ENCODE peak calls at places on chromosomes 11 and 22, in nine cellular contexts. One of them, this sample, is unnamed. For H3K4me1, the result is how much of the 10 kb centered on the place peaks cover.

GRCh38 chr11:11387201-11387600 is 34.2 kb upstream of the CSNK2A3 start:
- DNase-seq in tibial artery: no peak
- DNase-seq in CD4-positive, alpha-beta memory T cell: no peak
- DNase-seq in kidney: no peak
- DNase-seq in mesendoderm: no peak
- DNase-seq in GM23338: no peak
- DNase-seq in body of pancreas: no peak
- DNase-seq in neuronal stem cell: no peak
- DNase-seq in naive thymus-derived CD4-positive, alpha-beta T cell: no peak
- DNase-seq in this sample: no peak

GRCh38 chr22:37880668-37881440 is 25.2 kb upstream of the MICALL1 start:
- DNase-seq in tibial artery: no peak
- DNase-seq in CD4-positive, alpha-beta memory T cell: no peak
- DNase-seq in kidney: peak
- DNase-seq in mesendoderm: no peak
- DNase-seq in GM23338: no peak
- DNase-seq in body of pancreas: no peak
- DNase-seq in neuronal stem cell: no peak
- DNase-seq in naive thymus-derived CD4-positive, alpha-beta T cell: no peak
- DNase-seq in this sample: no peak

GRCh38 chr11:32809313-32809712 is 14.9 kb upstream of the CCDC73 start:
- DNase-seq in tibial artery: no peak
- DNase-seq in CD4-positive, alpha-beta memory T cell: no peak
- DNase-seq in kidney: no peak
- DNase-seq in mesendoderm: peak
- DNase-seq in GM23338: peak
- DNase-seq in body of pancreas: peak
- DNase-seq in neuronal stem cell: peak
- DNase-seq in naive thymus-derived CD4-positive, alpha-beta T cell: peak
- DNase-seq in this sample: peak

GRCh38 chr22:16717699-16718558 is 107.3 kb downstream of the XKR3 start:
- DNase-seq in tibial artery: no peak
- DNase-seq in CD4-positive, alpha-beta memory T cell: no peak
- DNase-seq in kidney: no peak
- DNase-seq in mesendoderm: no peak
- DNase-seq in GM23338: peak
- DNase-seq in body of pancreas: no peak
- DNase-seq in neuronal stem cell: no peak
- DNase-seq in naive thymus-derived CD4-positive, alpha-beta T cell: no peak
- DNase-seq in this sample: no peak

GRCh38 chr11:14587203-14587602 is 56.4 kb upstream of the PDE3B start:
- DNase-seq in tibial artery: no peak
- DNase-seq in CD4-positive, alpha-beta memory T cell: no peak
- DNase-seq in kidney: no peak
- DNase-seq in mesendoderm: no peak
- DNase-seq in GM23338: no peak
- DNase-seq in body of pancreas: no peak
- DNase-seq in neuronal stem cell: no peak
- DNase-seq in naive thymus-derived CD4-positive, alpha-beta T cell: no peak
- DNase-seq in this sample: no peak

GRCh38 chr11:76769645-76770586 is 13.2 kb upstream of the TSKU start:
- DNase-seq in tibial artery: no peak
- DNase-seq in CD4-positive, alpha-beta memory T cell: no peak
- DNase-seq in kidney: peak
- DNase-seq in mesendoderm: peak
- DNase-seq in GM23338: no peak
- DNase-seq in body of pancreas: peak
- DNase-seq in neuronal stem cell: no peak
- DNase-seq in naive thymus-derived CD4-positive, alpha-beta T cell: no peak
- DNase-seq in this sample: no peak

GRCh38 chr11:17812286-17813187 is 78.0 kb downstream of the KCNC1 start:
- DNase-seq in tibial artery: no peak
- DNase-seq in CD4-positive, alpha-beta memory T cell: no peak
- DNase-seq in kidney: no peak
- DNase-seq in mesendoderm: no peak
- DNase-seq in GM23338: no peak
- DNase-seq in body of pancreas: no peak
- DNase-seq in neuronal stem cell: no peak
- DNase-seq in naive thymus-derived CD4-positive, alpha-beta T cell: no peak
- DNase-seq in this sample: no peak

GRCh38 chr22:25350551-25350971 is 131.1 kb downstream of the CRYBB2 start:
- DNase-seq in tibial artery: no peak
- DNase-seq in CD4-positive, alpha-beta memory T cell: no peak
- DNase-seq in kidney: peak
- DNase-seq in mesendoderm: no peak
- DNase-seq in GM23338: peak
- DNase-seq in body of pancreas: peak
- DNase-seq in neuronal stem cell: no peak
- DNase-seq in naive thymus-derived CD4-positive, alpha-beta T cell: no peak
- DNase-seq in this sample: no peak

GRCh38 chr11:28366549-28367341 is 258.6 kb downstream of the METTL15 start:
- DNase-seq in tibial artery: no peak
- DNase-seq in CD4-positive, alpha-beta memory T cell: no peak
- DNase-seq in kidney: no peak
- DNase-seq in mesendoderm: no peak
- DNase-seq in GM23338: no peak
- DNase-seq in body of pancreas: no peak
- DNase-seq in neuronal stem cell: no peak
- DNase-seq in naive thymus-derived CD4-positive, alpha-beta T cell: no peak
- DNase-seq in this sample: no peak

GRCh38 chr22:30408388-30409101 is 11.7 kb downstream of the SEC14L2 start:
- DNase-seq in tibial artery: no peak
- DNase-seq in CD4-positive, alpha-beta memory T cell: no peak
- DNase-seq in kidney: no peak
- DNase-seq in mesendoderm: no peak
- DNase-seq in GM23338: no peak
- DNase-seq in body of pancreas: no peak
- DNase-seq in neuronal stem cell: no peak
- DNase-seq in naive thymus-derived CD4-positive, alpha-beta T cell: no peak
- DNase-seq in this sample: peak

GRCh38 chr11:97684486-97685439 is 1295.0 kb downstream of the JRKL start:
- DNase-seq in tibial artery: no peak
- DNase-seq in CD4-positive, alpha-beta memory T cell: no peak
- DNase-seq in kidney: no peak
- DNase-seq in mesendoderm: no peak
- DNase-seq in GM23338: no peak
- DNase-seq in body of pancreas: no peak
- DNase-seq in neuronal stem cell: no peak
- DNase-seq in naive thymus-derived CD4-positive, alpha-beta T cell: no peak
- DNase-seq in this sample: no peak

GRCh38 chr11:113106507-113106906 is 145.3 kb downstream of the NCAM1 start:
- DNase-seq in tibial artery: no peak
- DNase-seq in CD4-positive, alpha-beta memory T cell: no peak
- DNase-seq in kidney: no peak
- DNase-seq in mesendoderm: no peak
- DNase-seq in GM23338: no peak
- DNase-seq in body of pancreas: no peak
- DNase-seq in neuronal stem cell: no peak
- DNase-seq in naive thymus-derived CD4-positive, alpha-beta T cell: no peak
- DNase-seq in this sample: peak

GRCh38 chr11:6755303-6755952 is 16.3 kb downstream of the OR2AG2 start:
- DNase-seq in tibial artery: no peak
- DNase-seq in CD4-positive, alpha-beta memory T cell: peak
- DNase-seq in kidney: no peak
- DNase-seq in mesendoderm: peak
- DNase-seq in GM23338: peak
- DNase-seq in body of pancreas: peak
- DNase-seq in neuronal stem cell: peak
- DNase-seq in naive thymus-derived CD4-positive, alpha-beta T cell: peak
- DNase-seq in this sample: peak

GRCh38 chr11:72041364-72042058 is 38.8 kb downstream of the NUMA1 start:
- DNase-seq in tibial artery: peak
- DNase-seq in CD4-positive, alpha-beta memory T cell: peak
- DNase-seq in kidney: peak
- DNase-seq in mesendoderm: peak
- DNase-seq in GM23338: peak
- DNase-seq in body of pancreas: peak
- DNase-seq in neuronal stem cell: peak
- DNase-seq in naive thymus-derived CD4-positive, alpha-beta T cell: peak
- DNase-seq in this sample: peak

GRCh38 chr11:11806586-11806985 is 35.2 kb upstream of the USP47 start:
- DNase-seq in tibial artery: no peak
- DNase-seq in CD4-positive, alpha-beta memory T cell: no peak
- DNase-seq in kidney: no peak
- DNase-seq in mesendoderm: no peak
- DNase-seq in GM23338: no peak
- DNase-seq in body of pancreas: no peak
- DNase-seq in neuronal stem cell: no peak
- DNase-seq in naive thymus-derived CD4-positive, alpha-beta T cell: no peak
- DNase-seq in this sample: peak

GRCh38 chr11:63918576-63919171 is 1.7 kb upstream of the RCOR2 start:
- DNase-seq in tibial artery: no peak
- DNase-seq in CD4-positive, alpha-beta memory T cell: no peak
- DNase-seq in kidney: no peak
- DNase-seq in mesendoderm: peak
- DNase-seq in GM23338: peak
- DNase-seq in body of pancreas: no peak
- DNase-seq in neuronal stem cell: no peak
- DNase-seq in naive thymus-derived CD4-positive, alpha-beta T cell: no peak
- DNase-seq in this sample: peak

GRCh38 chr11:104531075-104531474 is 367.1 kb upstream of the PDGFD start:
- DNase-seq in tibial artery: no peak
- DNase-seq in CD4-positive, alpha-beta memory T cell: no peak
- DNase-seq in kidney: no peak
- DNase-seq in mesendoderm: peak
- DNase-seq in GM23338: peak
- DNase-seq in body of pancreas: no peak
- DNase-seq in neuronal stem cell: no peak
- DNase-seq in naive thymus-derived CD4-positive, alpha-beta T cell: peak
- DNase-seq in this sample: peak

GRCh38 chr11:3989891-3990290 is 104.7 kb upstream of the RRM1 start:
- DNase-seq in tibial artery: no peak
- DNase-seq in CD4-positive, alpha-beta memory T cell: peak
- DNase-seq in kidney: no peak
- DNase-seq in mesendoderm: no peak
- DNase-seq in GM23338: no peak
- DNase-seq in body of pancreas: no peak
- DNase-seq in neuronal stem cell: no peak
- DNase-seq in naive thymus-derived CD4-positive, alpha-beta T cell: peak
- DNase-seq in this sample: no peak

GRCh38 chr11:87661270-87661669 is 514.0 kb downstream of the RAB38 start:
- DNase-seq in tibial artery: no peak
- DNase-seq in CD4-positive, alpha-beta memory T cell: no peak
- DNase-seq in kidney: no peak
- DNase-seq in mesendoderm: no peak
- DNase-seq in GM23338: no peak
- DNase-seq in body of pancreas: no peak
- DNase-seq in neuronal stem cell: no peak
- DNase-seq in naive thymus-derived CD4-positive, alpha-beta T cell: no peak
- DNase-seq in this sample: no peak

GRCh38 chr11:95793111-95793510 is 2.8 kb downstream of the CEP57 start:
- DNase-seq in tibial artery: no peak
- DNase-seq in CD4-positive, alpha-beta memory T cell: no peak
- DNase-seq in kidney: no peak
- DNase-seq in mesendoderm: no peak
- DNase-seq in GM23338: no peak
- DNase-seq in body of pancreas: no peak
- DNase-seq in neuronal stem cell: no peak
- DNase-seq in naive thymus-derived CD4-positive, alpha-beta T cell: no peak
- DNase-seq in this sample: no peak
- H3K4me3 ChIP-seq in tibial artery: no peak
- H3K4me3 ChIP-seq in CD4-positive, alpha-beta memory T cell: no peak
- H3K4me3 ChIP-seq in kidney: no peak
- H3K4me3 ChIP-seq in mesendoderm: no peak
- H3K4me3 ChIP-seq in GM23338: no peak
- H3K4me3 ChIP-seq in body of pancreas: no peak
- H3K4me3 ChIP-seq in neuronal stem cell: no peak
- H3K4me3 ChIP-seq in naive thymus-derived CD4-positive, alpha-beta T cell: no peak
- H3K4me3 ChIP-seq in this sample: no peak

GRCh38 chr22:27808730-27809129 is 7.2 kb upstream of the MN1 start:
- DNase-seq in tibial artery: no peak
- DNase-seq in CD4-positive, alpha-beta memory T cell: no peak
- DNase-seq in kidney: peak
- DNase-seq in mesendoderm: no peak
- DNase-seq in GM23338: no peak
- DNase-seq in body of pancreas: no peak
- DNase-seq in neuronal stem cell: no peak
- DNase-seq in naive thymus-derived CD4-positive, alpha-beta T cell: no peak
- DNase-seq in this sample: no peak
- H3K4me1 ChIP-seq in tibial artery: under half
- H3K4me1 ChIP-seq in CD4-positive, alpha-beta memory T cell: under half
- H3K4me1 ChIP-seq in kidney: under half
- H3K4me1 ChIP-seq in mesendoderm: under half
- H3K4me1 ChIP-seq in GM23338: under half
- H3K4me1 ChIP-seq in body of pancreas: under half
- H3K4me1 ChIP-seq in neuronal stem cell: under half
- H3K4me1 ChIP-seq in naive thymus-derived CD4-positive, alpha-beta T cell: under half
- H3K4me1 ChIP-seq in this sample: under half

DNA sequence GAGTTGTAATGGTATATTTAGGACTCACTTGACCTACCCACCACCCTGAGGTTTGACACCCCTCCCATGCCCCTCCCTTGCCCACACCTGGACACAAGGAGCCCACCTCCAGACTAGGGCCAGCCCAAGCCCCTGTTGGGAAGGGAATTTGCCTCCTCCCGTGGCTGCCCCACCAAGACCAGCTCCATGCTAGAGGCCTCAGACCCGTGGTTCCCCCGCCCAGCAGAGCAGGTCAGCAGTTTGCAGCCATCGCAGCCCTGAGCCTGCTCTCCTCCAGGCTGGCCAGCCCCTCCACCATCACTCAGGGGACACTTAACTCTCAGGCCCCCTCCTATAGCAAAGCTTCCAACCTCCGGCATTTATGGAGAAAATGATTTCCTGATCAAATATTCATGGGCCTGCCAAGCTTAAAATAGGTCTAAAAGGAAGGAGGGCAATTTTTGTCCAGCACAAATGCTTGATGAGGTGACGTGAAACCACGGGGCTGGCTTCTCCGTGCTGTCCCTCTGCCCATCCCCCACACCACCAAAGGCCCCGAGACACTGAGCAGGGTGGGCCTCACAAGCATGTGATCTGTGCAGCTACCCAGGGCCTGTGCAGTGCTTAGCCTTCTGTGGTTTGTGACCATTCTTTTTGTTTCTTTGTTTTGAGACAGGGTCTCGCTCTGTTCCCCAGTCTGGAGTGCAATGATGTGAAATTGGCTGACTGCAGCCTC is 94.6 kb upstream of the RTL6 start:
- DNase-seq in tibial artery: no peak
- DNase-seq in CD4-positive, alpha-beta memory T cell: no peak
- DNase-seq in kidney: no peak
- DNase-seq in mesendoderm: no peak
- DNase-seq in GM23338: no peak
- DNase-seq in body of pancreas: no peak
- DNase-seq in neuronal stem cell: no peak
- DNase-seq in naive thymus-derived CD4-positive, alpha-beta T cell: no peak
- DNase-seq in this sample: no peak
- H3K27ac ChIP-seq in tibial artery: no peak
- H3K27ac ChIP-seq in CD4-positive, alpha-beta memory T cell: no peak
- H3K27ac ChIP-seq in kidney: no peak
- H3K27ac ChIP-seq in mesendoderm: no peak
- H3K27ac ChIP-seq in GM23338: no peak
- H3K27ac ChIP-seq in body of pancreas: no peak
- H3K27ac ChIP-seq in neuronal stem cell: no peak
- H3K27ac ChIP-seq in naive thymus-derived CD4-positive, alpha-beta T cell: no peak
- H3K27ac ChIP-seq in this sample: no peak

DNA sequence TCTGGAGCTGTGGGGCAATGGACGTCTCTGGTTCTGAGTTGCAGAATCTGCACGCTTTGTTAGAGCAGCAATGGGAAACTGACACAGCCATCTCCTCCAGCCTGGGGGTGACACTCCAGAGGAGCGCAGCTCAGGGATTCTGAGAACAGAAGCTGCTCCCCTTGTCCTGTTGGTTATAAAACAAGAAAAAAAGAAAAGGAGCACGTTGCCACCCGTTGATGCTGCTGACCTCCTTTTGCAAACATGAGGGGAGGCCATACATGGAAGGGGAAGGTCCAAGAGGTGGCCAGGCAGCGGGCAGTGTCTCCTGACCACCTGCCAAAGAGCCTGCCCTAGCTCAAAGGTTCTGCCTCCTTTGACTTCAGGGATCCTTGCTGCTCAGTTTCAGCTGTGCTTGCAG is 61.0 kb downstream of the SPATA19 start:
- DNase-seq in tibial artery: no peak
- DNase-seq in CD4-positive, alpha-beta memory T cell: no peak
- DNase-seq in kidney: no peak
- DNase-seq in mesendoderm: no peak
- DNase-seq in GM23338: no peak
- DNase-seq in body of pancreas: no peak
- DNase-seq in neuronal stem cell: no peak
- DNase-seq in naive thymus-derived CD4-positive, alpha-beta T cell: no peak
- DNase-seq in this sample: no peak
- H3K4me3 ChIP-seq in tibial artery: no peak
- H3K4me3 ChIP-seq in CD4-positive, alpha-beta memory T cell: no peak
- H3K4me3 ChIP-seq in kidney: no peak
- H3K4me3 ChIP-seq in mesendoderm: no peak
- H3K4me3 ChIP-seq in GM23338: no peak
- H3K4me3 ChIP-seq in body of pancreas: no peak
- H3K4me3 ChIP-seq in neuronal stem cell: no peak
- H3K4me3 ChIP-seq in naive thymus-derived CD4-positive, alpha-beta T cell: no peak
- H3K4me3 ChIP-seq in this sample: no peak

This sample was measured in SJCRH30.